ENCODE peak calls at places on chromosomes 12 and 14, in five cellular contexts. J is erythroblast, S is aorta, Q is BJ, B is T-helper 1 cell. W is an unnamed sample.

GRCh38 chr14:72644038-72644437 is 249.9 kb downstream of the DPF3 start:
- DNase-seq in S (no peak), B (no peak), J (no peak), Q (no peak), W (no peak)

GRCh38 chr14:37588667-37588955 is 6.4 kb downstream of the FOXA1 start:
- DNase-seq in S (no peak), B (no peak), J (no peak), Q (no peak), W (no peak)

GRCh38 chr14:66568220-66568619 is 60.3 kb downstream of the GPHN start:
- DNase-seq in B (no peak), J (no peak), S (no peak), Q (no peak), W (no peak)

GRCh38 chr14:32367501-32367900 is 38.4 kb downstream of the AKAP6 start:
- DNase-seq in S (no peak), B (no peak), J (no peak), Q (no peak), W (no peak)

GRCh38 chr14:99183311-99183710 is 88.7 kb downstream of the BCL11B start:
- DNase-seq in B (no peak), J (no peak), Q (no peak), S (no peak), W (no peak)

GRCh38 chr12:67910360-67911292 is 78.6 kb upstream of the IFNG-AS1 start:
- DNase-seq in J (no peak), B (no peak), S (no peak), Q (peak), W (no peak)

GRCh38 chr12:31729728-31730127 is 907 bp upstream of the AMN1 start:
- DNase-seq in Q (no peak), B (no peak), S (no peak), J (peak), W (peak)

GRCh38 chr14:34615507-34615906 is 14.4 kb downstream of the SNX6 start:
- DNase-seq in J (no peak), S (no peak), B (no peak), Q (no peak), W (no peak)

GRCh38 chr14:36519431-36520321 is at the start of gene NKX2-1:
- DNase-seq in Q (no peak), B (no peak), J (no peak), S (no peak), W (no peak)

GRCh38 chr14:23068792-23069412 is 11.6 kb upstream of the CDH24 start:
- DNase-seq in J (no peak), B (peak), Q (peak), S (peak), W (no peak)

GRCh38 chr12:17866802-17867201 is 223.2 kb downstream of the RERGL start:
- DNase-seq in Q (no peak), S (no peak), B (no peak), J (no peak), W (no peak)

GRCh38 chr12:92827836-92828431 is 101.2 kb downstream of the EEA1 start:
- DNase-seq in J (peak), Q (no peak), B (peak), S (no peak), W (peak)

GRCh38 chr14:51394804-51395203 is 154.8 kb downstream of the TMX1 start:
- DNase-seq in J (no peak), Q (no peak), B (no peak), S (no peak), W (no peak)

GRCh38 chr12:22653790-22654189 is 28.8 kb downstream of the ETNK1 start:
- DNase-seq in Q (no peak), J (no peak), B (no peak), S (no peak), W (no peak)

GRCh38 chr12:65840793-65841670 is 16.7 kb downstream of the HMGA2 start:
- DNase-seq in S (no peak), Q (no peak), B (no peak), J (no peak), W (peak)

GRCh38 chr14:102898776-102899515 is 23.5 kb upstream of the AMN start:
- DNase-seq in B (no peak), J (no peak), Q (no peak), S (no peak), W (no peak)